ENCODE peak calls at places on chromosomes 3 and 15, in six cellular contexts. Q is activated naive CD4-positive, alpha-beta T cell; B is uterus; F is CD4-positive, alpha-beta memory T cell; M is GM06990; D is activated CD8-positive, alpha-beta T cell treated with anti-CD3 and anti-CD28 coated beads for 36 hours. K is an unnamed sample.
A peak's percentile ranks its signal among the peaks of the same experiment; 100 is the strongest.

GRCh38 chr15:99250494-99251435 is 516 bp upstream of the LRRC28 start:
- DNase-seq in Q (peak; percentile 85), B (peak; percentile 99), F (peak; percentile 90), M (peak; percentile 93), D (peak; percentile 99), K (peak; percentile 97)

GRCh38 chr3:177713921-177714900 is 516.9 kb upstream of the TBL1XR1 start:
- DNase-seq in Q (no peak), B (no peak), F (no peak), M (no peak), D (no peak), K (no peak)

GRCh38 chr3:36678216-36679013 is 85.9 kb downstream of the DCLK3 start:
- DNase-seq in Q (no peak), B (no peak), F (no peak), M (no peak), D (no peak), K (peak; percentile 37)

GRCh38 chr3:32569540-32570425 is 875 bp downstream of the DYNC1LI1 start:
- DNase-seq in Q (no peak), B (peak; percentile 44), F (no peak), M (peak; percentile 74), D (peak; percentile 48), K (peak; percentile 49)

GRCh38 chr3:15654096-15654495 is 52.6 kb downstream of the BTD start:
- DNase-seq in Q (no peak), B (no peak), F (no peak), M (no peak), D (no peak), K (no peak)

GRCh38 chr3:114626751-114627150 is 332.9 kb downstream of the TIGIT start:
- DNase-seq in Q (no peak), B (no peak), F (no peak), M (no peak), D (no peak), K (no peak)

GRCh38 chr15:96029172-96029571 is 301.3 kb upstream of the NR2F2 start:
- DNase-seq in Q (no peak), B (no peak), F (no peak), M (no peak), D (no peak), K (no peak)

GRCh38 chr3:53858096-53858741 is 11.9 kb downstream of the IL17RB start:
- DNase-seq in Q (no peak), B (no peak), F (no peak), M (no peak), D (no peak), K (no peak)

GRCh38 chr3:14590594-14590993 is 50.5 kb upstream of the GRIP2 start:
- DNase-seq in Q (no peak), B (no peak), F (no peak), M (no peak), D (no peak), K (no peak)

GRCh38 chr3:126525853-126526667 is 2.1 kb downstream of the CHST13 start:
- DNase-seq in Q (no peak), B (no peak), F (no peak), M (no peak), D (no peak), K (no peak)

K was measured in ACHN.